ENCODE peak calls at places on chromosome X, in five cellular contexts. G, W, X, T and C are unnamed samples.

GRCh38 chrX:155070038-155070437 is 898 bp downstream of the CMC4 start:
- DNase-seq in G (no peak), W (no peak), X (no peak), T (no peak), C (no peak)

GRCh38 chrX:3449287-3449686 is 102.8 kb upstream of the MXRA5 start:
- DNase-seq in G (no peak), W (no peak), X (peak; percentile 50), T (no peak), C (no peak)

GRCh38 chrX:129782706-129783105 is 3.0 kb downstream of the SASH3 start:
- DNase-seq in G (no peak), W (no peak), X (no peak), T (no peak), C (no peak)

GRCh38 chrX:54794795-54795194 is 3.3 kb downstream of the ITIH6 start:
- DNase-seq in G (no peak), W (no peak), X (no peak), T (no peak), C (no peak)

GRCh38 chrX:3451566-3451965 is 105.1 kb upstream of the MXRA5 start:
- DNase-seq in G (no peak), W (no peak), X (no peak), T (no peak), C (no peak)

GRCh38 chrX:82711432-82711831 is 796.7 kb upstream of the POU3F4 start:
- DNase-seq in G (no peak), W (no peak), X (no peak), T (peak; percentile 41), C (no peak)

GRCh38 chrX:105331244-105331643 is 110.8 kb upstream of the TEX13A start:
- DNase-seq in G (no peak), W (no peak), X (peak; percentile 71), T (peak; percentile 85), C (no peak)

GRCh38 chrX:39953879-39954278 is 143.9 kb downstream of the BCOR start:
- DNase-seq in G (no peak), W (no peak), X (peak; percentile 60), T (peak; percentile 94), C (no peak)

GRCh38 chrX:39638526-39638925 is 459.2 kb downstream of the BCOR start:
- DNase-seq in G (no peak), W (no peak), X (no peak), T (no peak), C (no peak)

GRCh38 chrX:45781901-45782553 is 581.4 kb upstream of the DIPK2B start:
- DNase-seq in G (peak; percentile 73), W (no peak), X (peak; percentile 80), T (peak; percentile 78), C (no peak)

GRCh38 chrX:116232833-116233232 is 62.3 kb downstream of the AGTR2 start:
- DNase-seq in G (no peak), W (no peak), X (peak; percentile 76), T (peak; percentile 85), C (no peak)

GRCh38 chrX:135522132-135522530 is 1.7 kb downstream of the INTS6L start:
- DNase-seq in G (no peak), W (no peak), X (no peak), T (no peak), C (no peak)

GRCh38 chrX:135520022-135520552 is 373 bp upstream of the INTS6L start:
- DNase-seq in G (peak; percentile 15), W (peak; percentile 4), X (peak; percentile 72), T (no peak), C (no peak)

GRCh38 chrX:135520553-135521404 is at the start of gene INTS6L:
- DNase-seq in G (peak; percentile 84), W (peak; percentile 69), X (peak; percentile 84), T (peak; percentile 77), C (peak; percentile 55)

GRCh38 chrX:135522878-135523693 is 2.6 kb downstream of the INTS6L start:
- DNase-seq in G (no peak), W (no peak), X (peak; percentile 2), T (no peak), C (no peak)

DNA sequence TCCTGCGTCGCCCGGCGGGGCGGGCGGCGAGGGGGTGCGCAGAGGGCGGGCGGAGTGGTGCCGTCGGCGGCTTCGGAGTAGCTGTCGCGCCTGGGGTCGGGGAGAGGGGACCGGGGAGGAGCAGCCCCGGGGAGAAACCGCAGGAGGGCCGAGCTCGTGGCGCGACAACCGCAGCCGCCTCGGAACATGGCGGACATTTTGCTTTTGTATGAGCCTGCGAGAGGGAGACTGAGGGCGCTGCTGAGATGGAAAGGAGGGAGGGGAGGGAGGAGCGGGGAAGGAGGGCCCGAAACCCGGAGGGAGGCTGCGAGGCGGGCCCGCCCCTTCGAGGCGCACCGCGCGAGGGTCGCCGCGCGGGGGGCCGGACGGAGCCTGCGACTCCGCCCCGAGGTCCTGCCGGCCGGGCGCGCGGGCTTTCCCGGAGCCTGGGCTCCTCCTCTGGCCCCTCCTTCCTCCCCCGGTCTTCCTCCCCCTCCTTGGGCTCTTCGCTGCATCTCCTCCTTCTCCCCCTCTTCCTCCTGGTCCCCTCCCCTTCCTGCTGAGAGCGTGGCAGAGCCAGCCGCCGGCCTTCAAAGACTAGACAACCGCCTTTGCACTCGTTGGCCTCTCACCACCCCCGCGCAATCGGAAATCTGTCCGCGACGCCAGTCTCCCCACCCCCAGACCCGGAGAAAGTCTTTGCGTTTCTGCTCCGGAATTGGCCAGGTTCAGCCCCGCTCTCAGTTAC is 1.1 kb downstream of the INTS6L start:
- DNase-seq in G (peak; percentile 88), W (peak; percentile 71), X (peak; percentile 81), T (peak; percentile 81), C (peak; percentile 28)
- TF ChIP-seq CTCF in G (no peak), W (no peak), X (no peak), T (no peak), C (no peak)

DNA sequence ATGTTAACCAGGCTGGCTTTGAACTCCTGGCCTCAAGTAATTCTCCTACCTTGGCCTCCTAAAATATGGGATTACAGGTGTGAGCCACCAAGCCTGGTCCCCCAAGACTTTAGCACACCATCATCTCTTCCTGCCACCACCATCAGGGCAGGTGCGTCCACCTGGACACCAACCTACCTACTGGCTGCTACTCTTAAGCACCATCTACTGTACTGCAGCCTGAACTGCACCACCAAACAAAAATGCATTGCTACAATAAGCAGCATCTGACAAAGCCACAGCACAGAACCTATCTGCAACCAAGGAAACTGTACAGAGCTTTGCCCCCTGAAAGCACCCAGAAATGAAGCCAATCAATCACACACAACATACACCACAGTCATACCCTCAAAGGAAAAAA is 139.7 kb downstream of the EFHC2 start:
- DNase-seq in G (no peak), W (no peak), X (no peak), T (peak; percentile 60), C (no peak)
- TF ChIP-seq CTCF in G (no peak), W (no peak), X (no peak), T (peak; percentile 69), C (no peak)

GRCh38 chrX:153779891-153780677 is 757 bp upstream of the SRPK3 start:
- DNase-seq in G (no peak), W (no peak), X (no peak), T (no peak), C (no peak)

GRCh38 chrX:153777261-153778090 is 3.4 kb upstream of the SRPK3 start:
- DNase-seq in G (no peak), W (no peak), X (no peak), T (no peak), C (no peak)

GRCh38 chrX:153776611-153777045 is 4.2 kb upstream of the SRPK3 start:
- DNase-seq in G (no peak), W (no peak), X (no peak), T (no peak), C (no peak)

GRCh38 chrX:153778151-153778551 is 2.7 kb upstream of the SRPK3 start:
- DNase-seq in G (no peak), W (no peak), X (no peak), T (no peak), C (no peak)

GRCh38 chrX:153778684-153779101 is 2.1 kb upstream of the SRPK3 start:
- DNase-seq in G (no peak), W (no peak), X (no peak), T (no peak), C (no peak)
- TF ChIP-seq CTCF in G (no peak), W (no peak), X (no peak), T (peak; percentile 39), C (no peak)

DNA sequence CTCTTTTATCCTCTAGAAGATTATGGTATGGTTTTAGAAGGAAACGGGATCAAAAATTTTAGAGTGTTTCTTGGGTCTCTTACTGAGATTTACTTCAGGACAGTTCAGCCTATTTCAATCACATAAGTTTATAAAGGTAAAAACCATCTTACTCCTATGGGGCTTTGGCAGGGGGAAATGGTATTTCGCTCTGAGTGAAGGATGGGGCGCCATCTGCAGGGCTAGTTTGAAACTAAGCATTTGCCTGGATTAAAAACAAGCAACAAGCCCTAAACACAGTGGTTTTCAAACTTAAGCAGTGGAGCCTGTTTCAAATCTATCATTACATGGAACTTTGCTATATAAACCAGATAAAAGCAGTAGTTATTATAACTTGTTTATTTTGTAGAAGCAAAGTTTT is 361.5 kb upstream of the FMR1 start:
- DNase-seq in G (no peak), W (peak; percentile 40), X (no peak), T (peak; percentile 11), C (no peak)
- TF ChIP-seq CTCF in G (no peak), W (peak; percentile 20), X (no peak), T (peak; percentile 44), C (no peak)

DNA sequence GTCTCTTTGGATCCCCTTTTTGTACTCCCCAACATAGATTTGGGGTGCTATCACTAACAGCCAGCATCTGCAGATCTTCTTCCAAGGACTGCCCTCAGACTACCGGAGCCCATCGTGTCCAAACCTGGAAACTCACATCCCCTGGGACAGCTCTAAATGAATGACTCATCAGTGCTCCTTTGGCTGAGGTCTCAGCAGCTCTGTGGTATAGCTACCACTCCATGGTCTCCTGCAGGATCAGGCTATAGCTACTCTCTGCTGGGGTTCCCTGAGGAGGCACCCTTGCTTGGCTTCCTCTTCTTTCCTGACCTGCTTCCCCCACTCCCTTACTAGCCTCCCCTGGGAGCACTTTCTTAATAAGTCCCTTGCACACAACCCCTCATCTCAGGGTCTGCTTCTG is 97.5 kb upstream of the PRPS2 start:
- DNase-seq in G (no peak), W (no peak), X (peak; percentile 2), T (no peak), C (no peak)
- TF ChIP-seq CTCF in G (no peak), W (no peak), X (no peak), T (no peak), C (no peak)

DNA sequence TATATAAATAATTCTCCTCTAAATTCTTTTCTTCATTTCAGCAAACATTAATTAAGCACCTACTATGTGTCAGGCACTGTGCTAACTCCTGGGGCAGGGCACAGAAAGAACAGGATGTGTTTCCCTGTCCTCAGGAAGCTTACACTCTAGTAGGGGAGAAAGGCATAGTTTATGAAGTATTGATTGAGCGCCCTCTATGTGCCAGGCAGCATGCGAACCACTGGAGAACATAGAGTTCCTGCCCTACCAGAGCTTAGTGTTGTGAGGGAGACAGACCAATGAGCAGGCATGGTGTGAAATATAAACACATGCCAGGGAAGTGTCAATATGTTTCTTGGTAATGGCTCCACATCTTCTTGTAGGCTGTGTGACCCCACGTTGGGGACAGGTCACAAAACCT is 3.7 kb downstream of the ADGRG4 start:
- DNase-seq in G (no peak), W (no peak), X (no peak), T (no peak), C (no peak)
- TF ChIP-seq CTCF in G (no peak), W (no peak), X (no peak), T (peak; percentile 29), C (no peak)